ENCODE peak calls at places on chromosomes 7 and 10, in four cellular contexts. One of them, this sample, is unnamed.
A peak's percentile ranks its signal among the peaks of the same experiment; 100 is the strongest.

GRCh38 chr7:155204744-155205367 is 92.8 kb upstream of the INSIG1 start:
- DNase-seq in brain microvascular endothelial cell: no peak
- DNase-seq in ovary: no peak
- DNase-seq in right lobe of liver: no peak
- DNase-seq in this sample: no peak

GRCh38 chr7:2040893-2041270 is 191.9 kb downstream of the MAD1L1 start:
- DNase-seq in right lobe of liver: no peak
- DNase-seq in brain microvascular endothelial cell: no peak
- DNase-seq in ovary: peak; percentile 1
- DNase-seq in this sample: no peak

GRCh38 chr7:6510476-6511133 is 40.7 kb downstream of the GRID2IP start:
- DNase-seq in ovary: no peak
- DNase-seq in brain microvascular endothelial cell: no peak
- DNase-seq in right lobe of liver: no peak
- DNase-seq in this sample: no peak

GRCh38 chr10:45254892-45255291 is 60.5 kb downstream of the OR13A1 start:
- DNase-seq in right lobe of liver: no peak
- DNase-seq in brain microvascular endothelial cell: no peak
- DNase-seq in ovary: no peak
- DNase-seq in this sample: no peak

GRCh38 chr10:72414642-72415041 is 59.9 kb upstream of the DNAJB12 start:
- DNase-seq in brain microvascular endothelial cell: no peak
- DNase-seq in right lobe of liver: no peak
- DNase-seq in ovary: no peak
- DNase-seq in this sample: no peak

GRCh38 chr7:51038573-51038972 is 255.9 kb upstream of the GRB10 start:
- DNase-seq in right lobe of liver: no peak
- DNase-seq in ovary: no peak
- DNase-seq in brain microvascular endothelial cell: no peak
- DNase-seq in this sample: no peak

GRCh38 chr7:1925973-1926907 is 256.2 kb downstream of the ELFN1 start:
- DNase-seq in right lobe of liver: no peak
- DNase-seq in ovary: no peak
- DNase-seq in brain microvascular endothelial cell: no peak
- DNase-seq in this sample: no peak

GRCh38 chr7:148191391-148192076 is 399.0 kb upstream of the C7orf33 start:
- DNase-seq in right lobe of liver: no peak
- DNase-seq in brain microvascular endothelial cell: no peak
- DNase-seq in ovary: no peak
- DNase-seq in this sample: no peak

GRCh38 chr10:106487726-106488125 is 676.8 kb downstream of the SORCS1 start:
- DNase-seq in ovary: no peak
- DNase-seq in right lobe of liver: no peak
- DNase-seq in brain microvascular endothelial cell: no peak
- DNase-seq in this sample: no peak

GRCh38 chr7:155198901-155199845 is 98.5 kb upstream of the INSIG1 start:
- DNase-seq in brain microvascular endothelial cell: peak; percentile 86
- DNase-seq in ovary: no peak
- DNase-seq in right lobe of liver: no peak
- DNase-seq in this sample: no peak

GRCh38 chr7:100010901-100011300 is 4.5 kb upstream of the ZKSCAN1 start:
- DNase-seq in right lobe of liver: no peak
- DNase-seq in ovary: no peak
- DNase-seq in brain microvascular endothelial cell: no peak
- DNase-seq in this sample: no peak

GRCh38 chr10:127687548-127687947 is 49.4 kb upstream of the FOXI2 start:
- DNase-seq in right lobe of liver: no peak
- DNase-seq in brain microvascular endothelial cell: no peak
- DNase-seq in ovary: no peak
- DNase-seq in this sample: no peak

GRCh38 chr7:89618269-89618668 is 536.0 kb upstream of the STEAP1 start:
- DNase-seq in brain microvascular endothelial cell: no peak
- DNase-seq in ovary: no peak
- DNase-seq in right lobe of liver: no peak
- DNase-seq in this sample: no peak
- TF ChIP-seq CTCF in brain microvascular endothelial cell: no peak
- TF ChIP-seq CTCF in ovary: no peak
- TF ChIP-seq CTCF in right lobe of liver: no peak
- TF ChIP-seq CTCF in this sample: no peak

DNA sequence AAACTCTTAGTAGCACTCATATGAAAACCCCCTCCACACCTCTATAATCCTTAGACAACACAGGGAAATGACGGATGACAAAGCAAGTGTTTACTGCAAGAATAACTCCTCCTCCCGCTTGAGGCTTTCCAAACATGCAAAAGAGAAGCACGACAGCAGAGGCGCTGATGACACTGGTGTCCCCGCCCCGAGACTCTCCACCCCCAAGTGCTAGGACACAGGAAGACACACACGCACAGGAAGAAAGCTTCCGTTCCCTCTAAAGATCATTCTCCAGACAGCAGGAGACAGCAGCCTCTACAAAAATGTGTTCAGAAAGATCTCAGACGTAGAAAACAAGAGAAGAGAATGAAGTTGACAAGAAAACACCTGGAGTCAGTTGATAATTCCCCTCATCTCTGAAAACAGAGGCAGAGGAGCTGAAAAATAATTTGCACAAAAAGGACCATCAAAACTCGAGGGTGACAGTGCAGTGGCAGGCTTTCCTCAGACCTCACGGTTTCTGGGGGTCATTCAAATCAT is 90.2 kb downstream of the DLG5 start:
- DNase-seq in ovary: no peak
- DNase-seq in right lobe of liver: peak; percentile 66
- DNase-seq in brain microvascular endothelial cell: peak; percentile 63
- DNase-seq in this sample: no peak
- H3K4me3 ChIP-seq in ovary: no peak overlapping the region
- H3K4me3 ChIP-seq in right lobe of liver: no peak overlapping the region
- H3K4me3 ChIP-seq in brain microvascular endothelial cell: no peak overlapping the region
- H3K4me3 ChIP-seq in this sample: no peak overlapping the region

GRCh38 chr7:121329460-121330052 is 756 bp downstream of the WNT16 start:
- DNase-seq in brain microvascular endothelial cell: no peak
- DNase-seq in ovary: no peak
- DNase-seq in right lobe of liver: no peak
- DNase-seq in this sample: no peak
- TF ChIP-seq CTCF in brain microvascular endothelial cell: peak; percentile 58
- TF ChIP-seq CTCF in ovary: no peak
- TF ChIP-seq CTCF in right lobe of liver: no peak
- TF ChIP-seq CTCF in this sample: no peak

GRCh38 chr7:45691155-45691656 is 117.0 kb downstream of the ADCY1 start:
- DNase-seq in right lobe of liver: peak; percentile 59
- DNase-seq in brain microvascular endothelial cell: no peak
- DNase-seq in ovary: no peak
- DNase-seq in this sample: no peak
- H3K4me3 ChIP-seq in right lobe of liver: peak overlapping the region; percentile 58
- H3K4me3 ChIP-seq in brain microvascular endothelial cell: no peak overlapping the region
- H3K4me3 ChIP-seq in ovary: no peak overlapping the region
- H3K4me3 ChIP-seq in this sample: no peak overlapping the region

GRCh38 chr10:99435986-99436633 is 5.7 kb upstream of the GOT1 start:
- DNase-seq in ovary: no peak
- DNase-seq in right lobe of liver: no peak
- DNase-seq in brain microvascular endothelial cell: peak; percentile 12
- DNase-seq in this sample: no peak
- TF ChIP-seq CTCF in ovary: no peak
- TF ChIP-seq CTCF in right lobe of liver: peak; percentile 58
- TF ChIP-seq CTCF in brain microvascular endothelial cell: peak; percentile 44
- TF ChIP-seq CTCF in this sample: peak; percentile 58

GRCh38 chr7:65269150-65269856 is 104.4 kb upstream of the ZNF92 start:
- DNase-seq in brain microvascular endothelial cell: peak; percentile 78
- DNase-seq in right lobe of liver: no peak
- DNase-seq in ovary: peak; percentile 23
- DNase-seq in this sample: no peak
- H3K4me3 ChIP-seq in brain microvascular endothelial cell: peak overlapping the region; percentile 75
- H3K4me3 ChIP-seq in right lobe of liver: no peak overlapping the region
- H3K4me3 ChIP-seq in ovary: no peak overlapping the region
- H3K4me3 ChIP-seq in this sample: no peak overlapping the region

DNA sequence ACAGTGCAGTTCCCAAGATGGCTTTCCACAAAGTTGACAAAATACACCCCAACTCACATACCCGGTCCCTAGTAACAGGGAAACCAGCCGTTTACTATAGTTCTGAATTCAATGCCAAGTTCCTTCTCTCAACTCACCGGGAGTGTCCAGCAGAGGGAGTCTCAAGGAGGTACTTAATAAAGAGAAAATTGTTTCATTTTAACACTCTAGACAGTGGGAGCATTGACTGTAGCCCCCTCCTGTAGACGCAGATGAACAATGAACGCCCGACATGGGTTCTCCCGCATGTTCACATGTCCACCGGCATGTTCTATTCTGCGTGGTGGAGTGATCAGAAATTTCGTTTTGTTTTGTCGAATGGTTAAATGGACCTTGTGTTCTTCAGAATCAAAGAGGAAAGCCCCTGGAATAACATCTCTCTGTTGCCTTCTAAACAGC is 1.9 kb downstream of the HIPK2 start:
- DNase-seq in brain microvascular endothelial cell: peak; percentile 83
- DNase-seq in right lobe of liver: no peak
- DNase-seq in ovary: peak; percentile 58
- DNase-seq in this sample: peak; percentile 42
- TF ChIP-seq CTCF in brain microvascular endothelial cell: peak; percentile 78
- TF ChIP-seq CTCF in right lobe of liver: peak; percentile 63
- TF ChIP-seq CTCF in ovary: peak; percentile 47
- TF ChIP-seq CTCF in this sample: peak; percentile 66

DNA sequence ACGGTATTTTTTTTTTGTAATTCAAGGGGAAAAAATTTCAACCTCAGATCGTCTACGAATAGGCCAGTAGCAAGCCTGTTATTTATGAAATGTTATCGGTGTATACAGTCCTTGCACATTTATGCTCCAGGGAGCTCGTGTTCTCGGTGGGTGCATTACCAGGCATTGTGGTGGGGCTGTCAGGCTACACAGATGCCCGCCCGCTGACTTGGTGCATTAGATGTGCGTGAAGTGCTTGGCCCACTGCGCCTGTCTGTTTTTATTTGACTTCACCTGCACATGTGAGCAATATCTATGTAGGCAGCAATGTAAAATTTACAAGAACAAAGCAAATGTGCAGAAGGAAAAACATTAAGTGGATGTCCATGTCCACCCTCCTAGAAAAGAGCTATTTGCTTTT is 2.7 kb downstream of the FOXK1 start:
- DNase-seq in brain microvascular endothelial cell: no peak
- DNase-seq in ovary: no peak
- DNase-seq in right lobe of liver: no peak
- DNase-seq in this sample: no peak
- H3K4me3 ChIP-seq in brain microvascular endothelial cell: no peak overlapping the region
- H3K4me3 ChIP-seq in ovary: peak overlapping the region; percentile 81
- H3K4me3 ChIP-seq in right lobe of liver: no peak overlapping the region
- H3K4me3 ChIP-seq in this sample: peak overlapping the region; percentile 86

This sample was measured in uterus.